ENCODE peak calls at places on chromosome 20, in ten cellular contexts. X is upper lobe of right lung, B is heart right ventricle, D is HCT116, W is psoas muscle, Y is lower lobe of right lung, K is astrocyte of the spinal cord, O is HFFc6, C is stomach, L is AG04450. U is an unnamed sample.

GRCh38 chr20:20699144-20699543 is 13.3 kb downstream of the RALGAPA2 start:
- DNase-seq in L (no peak), B (no peak), K (peak), W (no peak), D (no peak), C (no peak), Y (no peak), X (no peak), O (no peak), U (no peak)

GRCh38 chr20:53938739-53939138 is 131.7 kb downstream of the BCAS1 start:
- DNase-seq in D (no peak), C (no peak), K (no peak), X (no peak), L (no peak), Y (no peak), O (no peak), W (no peak), B (no peak), U (no peak)

GRCh38 chr20:3696200-3696599 is 14.4 kb upstream of the ADAM33 start:
- DNase-seq in C (no peak), Y (no peak), X (no peak), L (no peak), D (no peak), O (peak), B (no peak), W (no peak), K (no peak), U (no peak)

GRCh38 chr20:64246616-64247311 is 8.8 kb upstream of the PCMTD2 start:
- DNase-seq in Y (no peak), W (no peak), C (peak), L (no peak), B (no peak), X (peak), D (no peak), K (no peak), O (no peak), U (no peak)

GRCh38 chr20:41618807-41619294 is 674 bp upstream of the CHD6 start:
- DNase-seq in O (no peak), Y (no peak), L (no peak), B (no peak), X (no peak), K (peak), C (peak), W (no peak), D (no peak), U (no peak)

GRCh38 chr20:20849126-20849525 is 136.7 kb upstream of the RALGAPA2 start:
- DNase-seq in B (no peak), C (no peak), X (no peak), D (no peak), W (no peak), O (no peak), K (no peak), L (no peak), Y (no peak), U (no peak)

GRCh38 chr20:48682529-48683385 is 145.0 kb downstream of the PREX1 start:
- DNase-seq in X (peak), O (peak), W (peak), L (peak), B (peak), D (no peak), Y (peak), K (peak), C (peak), U (peak)

GRCh38 chr20:59253779-59254319 is 46.6 kb upstream of the EDN3 start:
- DNase-seq in O (no peak), X (no peak), L (no peak), Y (no peak), C (no peak), B (no peak), W (no peak), K (no peak), D (no peak), U (no peak)

GRCh38 chr20:64096535-64096934 is 10.8 kb downstream of the NPBWR2 start:
- DNase-seq in D (no peak), Y (no peak), X (no peak), B (no peak), C (no peak), K (no peak), O (no peak), L (no peak), W (no peak), U (no peak)

GRCh38 chr20:24487240-24487639 is 17.8 kb downstream of the SYNDIG1 start:
- DNase-seq in L (no peak), C (no peak), B (no peak), D (no peak), Y (no peak), X (no peak), O (no peak), K (no peak), W (no peak), U (no peak)

GRCh38 chr20:50928469-50928868 is 2.8 kb downstream of the ADNP start:
- DNase-seq in Y (no peak), O (no peak), X (no peak), K (no peak), W (no peak), D (no peak), L (no peak), B (no peak), C (no peak), U (no peak)

GRCh38 chr20:47089151-47089550 is 194.5 kb downstream of the EYA2 start:
- DNase-seq in B (no peak), K (no peak), Y (no peak), C (no peak), W (no peak), D (no peak), X (no peak), L (no peak), O (no peak), U (no peak)

GRCh38 chr20:56382696-56383095 is 9.3 kb downstream of the AURKA start:
- DNase-seq in W (no peak), K (no peak), X (no peak), O (no peak), D (no peak), C (no peak), L (no peak), B (no peak), Y (no peak), U (no peak)

GRCh38 chr20:7989379-7989778 is 30.2 kb downstream of the TMX4 start:
- DNase-seq in D (no peak), Y (no peak), X (no peak), L (no peak), W (no peak), B (no peak), K (no peak), C (no peak), O (no peak), U (no peak)

GRCh38 chr20:25058797-25059486 is 1.0 kb upstream of the ACSS1 start:
- DNase-seq in C (peak), B (peak), K (peak), Y (no peak), W (no peak), L (no peak), O (no peak), D (no peak), X (peak), U (no peak)

GRCh38 chr20:50001784-50002311 is 19.1 kb downstream of the SNAI1 start:
- DNase-seq in Y (no peak), O (no peak), X (no peak), K (no peak), B (no peak), W (no peak), L (no peak), C (no peak), D (no peak), U (no peak)

GRCh38 chr20:14142964-14143627 is 147.8 kb downstream of the MACROD2 start:
- DNase-seq in W (no peak), L (peak), D (no peak), B (no peak), Y (no peak), X (no peak), O (no peak), K (peak), C (no peak), U (no peak)

GRCh38 chr20:63708301-63709148 is 686 bp downstream of the ZGPAT start:
- DNase-seq in K (no peak), C (no peak), B (no peak), D (no peak), O (no peak), W (peak), Y (peak), X (peak), L (no peak), U (peak)

GRCh38 chr20:42125426-42125825 is 507.2 kb upstream of the CHD6 start:
- DNase-seq in L (no peak), W (no peak), B (no peak), C (no peak), O (no peak), D (no peak), K (no peak), X (no peak), Y (no peak), U (no peak)

GRCh38 chr20:38133680-38134426 is 31.2 kb downstream of the TGM2 start:
- DNase-seq in Y (peak), X (peak), B (no peak), K (no peak), W (no peak), D (no peak), O (no peak), C (no peak), L (no peak), U (no peak)

GRCh38 chr20:33992923-33993799 is 550 bp upstream of the RALY start:
- DNase-seq in K (peak), L (peak), W (peak), O (peak), C (peak), X (peak), D (peak), Y (peak), B (peak), U (peak)

GRCh38 chr20:47727909-47728361 is 57.3 kb downstream of the SULF2 start:
- DNase-seq in D (no peak), L (no peak), W (no peak), B (no peak), K (no peak), C (no peak), O (no peak), Y (no peak), X (peak), U (no peak)

GRCh38 chr20:46464451-46464850 is 48.9 kb downstream of the ZNF334 start:
- DNase-seq in X (no peak), K (no peak), O (no peak), W (no peak), D (no peak), Y (no peak), B (no peak), C (no peak), L (no peak), U (no peak)

GRCh38 chr20:4633780-4634179 is 87.9 kb upstream of the PRND start:
- DNase-seq in B (no peak), K (peak), C (no peak), W (no peak), Y (no peak), D (no peak), X (no peak), O (peak), L (peak), U (no peak)

GRCh38 chr20:3330046-3330741 is 77.3 kb downstream of the DNAAF9 start:
- DNase-seq in K (no peak), W (no peak), O (peak), D (no peak), L (no peak), B (no peak), X (no peak), C (no peak), Y (no peak), U (no peak)

GRCh38 chr20:59082077-59082740 is 39.6 kb upstream of the PRELID3B start:
- DNase-seq in K (no peak), O (peak), C (no peak), B (no peak), W (no peak), X (no peak), L (no peak), Y (no peak), D (peak), U (no peak)

GRCh38 chr20:641516-641913 is 11.5 kb downstream of the SRXN1 start:
- DNase-seq in C (no peak), L (no peak), W (no peak), O (no peak), Y (no peak), X (no peak), B (no peak), K (no peak), D (no peak), U (peak)

GRCh38 chr20:58408603-58409246 is 19.7 kb downstream of the VAPB start:
- DNase-seq in O (no peak), B (no peak), W (no peak), D (no peak), X (no peak), Y (no peak), K (no peak), C (no peak), L (no peak), U (no peak)

GRCh38 chr20:53382263-53382844 is 211.3 kb downstream of the ZNF217 start:
- DNase-seq in X (no peak), W (no peak), B (no peak), D (no peak), Y (no peak), C (no peak), L (no peak), O (no peak), K (no peak), U (no peak)

GRCh38 chr20:32062776-32063170 is 10.7 kb downstream of the HCK start:
- DNase-seq in K (no peak), L (no peak), B (peak), Y (peak), W (peak), X (peak), D (no peak), C (peak), O (no peak), U (no peak)

GRCh38 chr20:21018576-21018975 is 87.6 kb downstream of the LINC00237 start:
- DNase-seq in Y (no peak), O (no peak), B (no peak), W (no peak), K (no peak), L (no peak), D (no peak), C (no peak), X (no peak), U (no peak)

GRCh38 chr20:46698788-46699187 is 9.5 kb upstream of the TP53RK start:
- DNase-seq in Y (no peak), B (no peak), X (no peak), O (no peak), C (no peak), L (no peak), D (no peak), W (no peak), K (no peak), U (no peak)

GRCh38 chr20:59670786-59671492 is 66.6 kb downstream of the PHACTR3 start:
- DNase-seq in L (no peak), D (no peak), K (no peak), O (no peak), Y (no peak), W (no peak), C (no peak), B (no peak), X (no peak), U (no peak)

GRCh38 chr20:45300961-45301360 is 5.7 kb upstream of the RBPJL start:
- DNase-seq in X (no peak), D (peak), W (no peak), O (peak), Y (no peak), L (no peak), C (no peak), K (no peak), B (no peak), U (peak)
- TF ChIP-seq CTCF in X (peak), D (peak), W (no peak), O (peak), Y (peak), L (peak), C (no peak), K (peak), B (no peak), U (peak)

GRCh38 chr20:35264755-35265154 is 13.2 kb downstream of the MMP24OS start:
- DNase-seq in L (no peak), B (no peak), C (no peak), D (no peak), O (no peak), X (no peak), Y (no peak), W (no peak), K (no peak), U (no peak)
- TF ChIP-seq CTCF in L (peak), B (no peak), C (no peak), D (peak), O (peak), X (no peak), Y (no peak), W (no peak), K (peak), U (no peak)

DNA sequence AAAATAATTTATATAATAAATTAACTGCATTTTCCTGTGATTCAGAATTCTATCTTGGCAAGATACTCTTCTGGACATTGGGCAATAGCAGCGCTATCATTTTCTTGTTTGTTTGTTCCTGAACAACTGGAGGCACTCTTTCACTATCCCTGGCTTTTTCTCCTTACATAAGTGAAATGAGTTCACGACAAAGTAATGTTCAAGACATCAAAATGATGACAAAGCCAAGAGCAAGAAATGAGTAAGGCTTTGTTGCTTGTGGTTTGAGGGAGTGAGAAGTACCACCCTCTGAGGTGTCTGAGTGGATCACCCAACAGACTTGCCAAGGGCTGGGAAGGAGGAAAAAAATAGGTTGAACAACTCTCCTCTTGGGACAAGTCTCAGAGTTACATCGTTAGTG is 466.6 kb upstream of the JAG1 start:
- DNase-seq in O (peak), D (no peak), X (no peak), Y (no peak), K (peak), B (no peak), L (peak), C (no peak), W (no peak), U (no peak)
- TF ChIP-seq CTCF in O (no peak), D (no peak), X (no peak), Y (no peak), K (no peak), B (no peak), L (no peak), C (no peak), W (no peak), U (no peak)

GRCh38 chr20:36792422-36792821 is 18.9 kb upstream of the DSN1 start:
- DNase-seq in W (no peak), C (peak), O (peak), K (peak), Y (no peak), D (peak), B (peak), X (no peak), L (peak), U (no peak)
- TF ChIP-seq CTCF in W (peak), C (peak), O (peak), K (peak), Y (peak), D (peak), B (peak), X (peak), L (peak), U (no peak)

DNA sequence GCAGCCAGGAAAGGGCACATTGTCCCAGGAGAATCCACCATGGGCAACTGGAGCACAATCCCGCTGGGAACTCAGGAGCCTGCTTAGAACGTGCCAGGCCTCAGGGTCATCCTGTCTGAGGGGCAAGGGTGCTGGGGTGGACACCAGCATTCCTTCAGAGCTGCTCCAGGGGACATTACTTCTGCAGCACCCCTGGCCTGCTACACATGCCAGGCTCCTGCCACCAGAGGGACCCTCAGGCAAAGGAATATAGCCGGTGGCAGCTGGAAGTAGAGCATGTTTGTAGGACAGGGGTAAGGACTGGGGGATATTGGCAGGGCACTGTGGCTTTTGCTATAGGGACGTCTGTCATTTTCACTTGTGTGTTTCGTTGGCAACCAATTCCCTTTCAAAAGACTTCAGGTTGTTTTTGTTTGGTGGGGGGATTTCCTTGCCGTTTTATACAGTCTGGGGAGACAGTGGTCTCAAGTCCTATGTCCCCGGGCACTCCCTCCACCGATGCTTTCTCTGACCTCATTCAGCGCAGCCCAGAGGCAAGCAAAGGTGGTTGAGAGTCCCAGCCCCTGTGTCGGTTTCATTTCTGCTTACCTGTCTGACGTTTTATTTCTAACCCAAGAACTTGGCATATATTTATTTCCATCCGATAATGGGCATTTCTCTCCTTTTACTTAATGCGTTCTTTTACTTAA is 130.8 kb downstream of the JPH2 start:
- DNase-seq in O (no peak), B (no peak), C (peak), K (no peak), D (no peak), W (no peak), L (no peak), X (peak), Y (no peak), U (peak)
- TF ChIP-seq CTCF in O (peak), B (no peak), C (no peak), K (peak), D (peak), W (peak), L (peak), X (peak), Y (peak), U (peak)

GRCh38 chr20:62572980-62573379 is 69.3 kb upstream of the SLCO4A1 start:
- DNase-seq in Y (no peak), W (no peak), O (no peak), X (no peak), K (no peak), D (no peak), L (no peak), C (no peak), B (no peak), U (no peak)

GRCh38 chr20:62570403-62570802 is 71.9 kb upstream of the SLCO4A1 start:
- DNase-seq in Y (no peak), K (no peak), L (no peak), X (no peak), O (no peak), B (no peak), W (no peak), D (no peak), C (no peak), U (no peak)

GRCh38 chr20:62570897-62571666 is 71.2 kb upstream of the SLCO4A1 start:
- DNase-seq in C (no peak), L (no peak), X (no peak), K (no peak), O (no peak), B (no peak), Y (no peak), W (no peak), D (no peak), U (no peak)

GRCh38 chr20:62569615-62570014 is 72.7 kb upstream of the SLCO4A1 start:
- DNase-seq in W (no peak), L (no peak), D (no peak), O (no peak), X (no peak), B (no peak), C (no peak), K (no peak), Y (no peak), U (no peak)

DNA sequence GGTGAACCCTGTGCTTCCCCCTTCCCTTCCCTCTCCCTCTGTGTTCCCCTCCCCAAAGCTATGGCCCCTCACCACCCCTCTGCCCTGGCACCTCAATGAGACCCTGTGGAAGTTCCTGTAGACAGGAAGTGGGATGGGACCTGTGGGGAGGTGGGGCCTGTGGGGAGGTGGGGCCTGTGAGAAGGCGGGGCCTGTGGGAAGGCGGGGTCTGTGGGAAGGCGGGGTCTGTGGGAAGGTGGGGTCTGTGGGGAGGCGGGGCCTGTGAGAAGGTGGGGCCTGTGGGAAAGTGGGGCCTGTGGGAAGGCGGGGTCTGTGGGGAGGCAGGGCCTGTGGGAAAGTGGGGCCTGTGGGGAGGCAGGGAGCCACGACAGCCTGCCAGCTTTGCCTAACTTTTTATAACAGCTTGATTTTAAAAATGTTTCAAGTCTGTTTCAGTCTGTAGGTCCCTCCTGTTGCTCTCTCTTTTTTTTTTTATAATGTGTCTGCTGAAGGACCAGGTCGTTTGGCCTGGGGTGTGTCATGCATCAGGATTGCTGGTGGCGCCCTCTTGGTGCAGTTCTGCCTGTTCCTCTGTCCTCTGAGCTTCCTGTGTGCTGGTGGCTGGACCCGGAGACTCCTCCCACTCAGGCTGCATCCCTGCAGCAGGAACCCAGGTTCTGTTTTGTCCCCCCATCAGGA is 70.5 kb upstream of the SLCO4A1 start:
- DNase-seq in B (no peak), X (no peak), C (no peak), L (no peak), K (no peak), D (peak), O (no peak), Y (no peak), W (no peak), U (no peak)
- TF ChIP-seq CTCF in B (no peak), X (no peak), C (no peak), L (no peak), K (no peak), D (peak), O (no peak), Y (no peak), W (no peak), U (no peak)